ENCODE peak calls at places on chromosomes 11 and 22, in four cellular contexts. B, F, G and T are unnamed samples.

GRCh38 chr22:17064498-17065100 is 20.2 kb upstream of the IL17RA start:
- DNase-seq in B (no peak), F (no peak), G (no peak), T (no peak)

GRCh38 chr22:41563051-41563711 is 2.4 kb downstream of the CSDC2 start:
- DNase-seq in F (peak), G (no peak), B (peak), T (peak)

GRCh38 chr11:92376146-92376599 is 151.6 kb downstream of the FAT3 start:
- DNase-seq in F (no peak), G (no peak), B (peak), T (no peak)

GRCh38 chr22:46571642-46572250 is 34.3 kb upstream of the CELSR1 start:
- DNase-seq in G (no peak), F (no peak), B (no peak), T (no peak)

GRCh38 chr22:27885977-27886842 is 32.8 kb downstream of the PITPNB start:
- DNase-seq in F (peak), G (no peak), B (peak), T (peak)

GRCh38 chr11:43579171-43579918 is 101.2 kb upstream of the HSD17B12 start:
- DNase-seq in F (peak), G (no peak), B (peak), T (no peak)

GRCh38 chr11:57458410-57459111 is 1.8 kb upstream of the RTN4RL2 start:
- DNase-seq in B (peak), G (no peak), F (peak), T (no peak)

GRCh38 chr22:31286360-31287255 is 5.7 kb downstream of the PIK3IP1 start:
- DNase-seq in F (no peak), B (no peak), G (no peak), T (no peak)

GRCh38 chr11:18027475-18027874 is 14.6 kb upstream of the SERGEF start:
- DNase-seq in G (no peak), F (no peak), B (no peak), T (no peak)

GRCh38 chr11:11966826-11967668 is 41.4 kb downstream of the DKK3 start:
- DNase-seq in F (peak), G (peak), B (peak), T (peak)

GRCh38 chr11:128400382-128401203 is 186.8 kb downstream of the ETS1 start:
- DNase-seq in G (no peak), F (no peak), B (no peak), T (no peak)

GRCh38 chr11:4140067-4140636 is 45.6 kb downstream of the RRM1 start:
- DNase-seq in B (peak), F (no peak), G (no peak), T (no peak)

GRCh38 chr11:4134844-4135243 is 40.2 kb downstream of the RRM1 start:
- DNase-seq in F (no peak), B (peak), G (no peak), T (peak)
- TF ChIP-seq PHF8 in F (no peak), B (no peak), G (no peak), T (no peak)

DNA sequence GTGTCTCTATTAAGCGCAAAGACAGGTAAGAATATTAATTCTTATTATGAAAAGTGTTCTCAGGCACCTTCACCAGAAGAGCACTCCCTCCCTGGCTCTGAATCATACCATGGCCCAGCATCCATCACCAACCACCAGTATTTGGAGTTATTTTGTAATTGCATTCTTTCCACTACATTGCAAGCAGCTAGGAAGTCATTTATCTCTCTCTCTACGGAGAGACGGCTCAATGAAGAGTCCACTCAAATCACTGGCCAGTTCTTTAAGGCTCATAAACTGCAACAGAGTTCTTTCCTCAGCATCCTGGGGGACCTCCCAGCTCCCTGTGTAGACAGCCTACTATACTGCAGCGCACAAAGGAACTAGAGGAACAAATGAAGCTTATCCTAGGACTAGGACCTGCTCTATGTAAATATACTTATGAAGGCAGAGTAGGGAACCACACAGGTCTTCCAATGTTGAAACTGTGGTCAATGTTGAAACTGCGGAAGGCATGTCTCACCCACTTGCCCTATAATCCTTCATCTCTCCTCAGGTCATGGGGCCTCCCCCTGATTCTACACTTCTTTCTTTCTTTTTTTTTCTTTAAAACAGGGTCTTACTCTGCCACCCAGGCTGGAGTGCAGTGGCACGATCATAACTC is 63.4 kb downstream of the AAMDC start:
- DNase-seq in G (no peak), F (no peak), B (no peak), T (no peak)
- TF ChIP-seq PHF8 in G (no peak), F (no peak), B (no peak), T (no peak)

DNA sequence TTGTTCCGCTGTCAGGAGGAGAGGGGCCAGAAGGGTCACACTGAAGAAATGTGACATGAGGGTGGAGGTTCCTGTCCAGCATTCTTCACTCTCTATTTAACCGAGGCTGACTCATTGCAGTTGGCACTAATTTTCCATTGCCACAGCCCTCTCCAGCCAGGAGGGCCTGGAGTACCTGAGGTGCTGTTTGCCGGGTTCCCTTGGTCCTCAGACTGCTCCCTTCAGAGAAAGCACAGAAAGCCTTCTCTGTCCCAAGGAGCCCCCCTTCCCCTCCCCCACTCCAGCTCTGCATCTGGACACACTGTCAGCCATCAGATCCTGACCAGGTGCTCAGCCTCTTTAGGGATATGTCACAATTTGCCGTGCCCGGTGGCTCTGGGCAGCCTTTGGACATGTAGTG is 3.1 kb upstream of the C11orf91 start:
- DNase-seq in G (no peak), F (no peak), B (peak), T (no peak)
- TF ChIP-seq PHF8 in G (no peak), F (no peak), B (no peak), T (no peak)

GRCh38 chr11:73221451-73221850 is 3.4 kb downstream of the P2RY2 start:
- DNase-seq in G (no peak), B (no peak), F (no peak), T (peak)
- TF ChIP-seq PHF8 in G (no peak), B (no peak), F (no peak), T (no peak)

GRCh38 chr11:111633248-111633647 is 31.0 kb downstream of the SIK2 start:
- DNase-seq in F (no peak), G (no peak), B (no peak), T (peak)

GRCh38 chr11:111632798-111633197 is 30.5 kb downstream of the SIK2 start:
- DNase-seq in F (no peak), B (no peak), G (no peak), T (no peak)

GRCh38 chr11:111631034-111631665 is 28.9 kb downstream of the SIK2 start:
- DNase-seq in G (no peak), B (no peak), F (no peak), T (peak)

GRCh38 chr11:111629499-111629898 is 27.2 kb downstream of the SIK2 start:
- DNase-seq in F (no peak), B (no peak), G (no peak), T (no peak)

GRCh38 chr11:111631666-111632039 is 29.4 kb downstream of the SIK2 start:
- DNase-seq in F (no peak), G (no peak), B (no peak), T (peak)
- TF ChIP-seq PHF8 in F (no peak), G (no peak), B (no peak), T (no peak)